ENCODE peak calls at places on chromosomes 4 and X, in ten cellular contexts. P is K562, X is HepG2, D is endothelial cell of umbilical vein, N is GM23338, O is hepatocyte, L is neural progenitor cell, Y is PC-3, G is fibroblast of lung, E is GM23248. B is an unnamed sample.

GRCh38 chr4:189597341-189597740 is 343.3 kb upstream of the FRG1 start:
- DNase-seq in X (no peak), G (no peak), E (no peak), N (no peak), L (peak; percentile 13), P (no peak), D (no peak), Y (no peak), O (no peak), B (no peak)

GRCh38 chr4:69617083-69617694 is 22.3 kb downstream of the UGT2A2 start:
- DNase-seq in P (peak; percentile 6), N (peak; percentile 71), D (peak; percentile 31), G (peak; percentile 62), Y (peak; percentile 76), O (peak; percentile 69), X (peak; percentile 40), E (peak; percentile 55), L (peak; percentile 65), B (peak; percentile 0)

GRCh38 chr4:13415068-13415785 is 68.9 kb downstream of the RAB28 start:
- DNase-seq in O (no peak), P (no peak), E (no peak), N (peak; percentile 53), Y (no peak), D (no peak), X (no peak), L (no peak), G (no peak), B (no peak)

GRCh38 chrX:5829469-5829868 is 399.2 kb downstream of the NLGN4X start:
- DNase-seq in P (no peak), X (no peak), N (no peak), G (no peak), E (no peak), L (no peak), O (no peak), D (no peak), Y (no peak), B (no peak)

GRCh38 chrX:10175317-10175871 is 18.6 kb downstream of the CLCN4 start:
- DNase-seq in O (peak; percentile 41), E (peak; percentile 74), X (no peak), P (no peak), N (no peak), G (peak; percentile 69), L (no peak), Y (no peak), D (peak; percentile 23), B (no peak)

GRCh38 chr4:153486281-153487151 is 20.4 kb downstream of the TMEM131L start:
- DNase-seq in L (peak; percentile 36), Y (peak; percentile 93), G (peak; percentile 70), O (peak; percentile 74), E (peak; percentile 93), N (peak; percentile 58), P (no peak), D (peak; percentile 71), X (peak; percentile 72), B (peak; percentile 90)

GRCh38 chrX:33065415-33065814 is 145.9 kb downstream of the DMD start:
- DNase-seq in G (no peak), E (no peak), P (no peak), N (no peak), O (no peak), Y (no peak), X (no peak), D (no peak), L (no peak), B (no peak)

GRCh38 chrX:54540289-54540688 is 10.3 kb downstream of the GNL3L start:
- DNase-seq in G (peak; percentile 11), P (no peak), X (no peak), Y (no peak), E (peak; percentile 70), D (peak; percentile 10), O (peak; percentile 38), L (no peak), N (peak; percentile 6), B (no peak)

GRCh38 chr4:8215641-8216442 is 16.8 kb downstream of the SH3TC1 start:
- DNase-seq in G (no peak), N (no peak), Y (no peak), O (no peak), D (no peak), L (no peak), P (no peak), E (no peak), X (no peak), B (no peak)

GRCh38 chr4:142519342-142519741 is 326.8 kb downstream of the INPP4B start:
- DNase-seq in G (no peak), X (no peak), D (no peak), L (no peak), E (no peak), Y (peak; percentile 60), N (no peak), O (no peak), P (no peak), B (no peak)

GRCh38 chr4:137519406-137519805 is 12.9 kb downstream of the PCDH18 start:
- DNase-seq in D (peak; percentile 89), X (no peak), N (no peak), Y (peak; percentile 65), O (no peak), P (no peak), L (no peak), E (peak; percentile 82), G (peak; percentile 71), B (no peak)

GRCh38 chr4:183443609-183444148 is 757 bp upstream of the CDKN2AIP start:
- DNase-seq in E (no peak), X (no peak), O (no peak), P (no peak), L (no peak), Y (peak; percentile 39), D (peak; percentile 80), N (peak; percentile 77), G (no peak), B (no peak)

GRCh38 chr4:147547314-147548056 is 66.6 kb downstream of the EDNRA start:
- DNase-seq in N (no peak), P (no peak), G (peak; percentile 88), E (peak; percentile 68), Y (peak; percentile 24), O (no peak), D (no peak), X (peak; percentile 29), L (no peak), B (no peak)

GRCh38 chr4:13481569-13481968 is 2.6 kb downstream of the RAB28 start:
- DNase-seq in P (peak; percentile 20), L (peak; percentile 32), X (no peak), Y (peak; percentile 30), O (no peak), D (peak; percentile 85), G (peak; percentile 57), E (peak; percentile 70), N (no peak), B (no peak)

GRCh38 chr4:155735506-155735905 is 23.3 kb upstream of the GUCY1B1 start:
- DNase-seq in N (no peak), D (peak; percentile 31), P (no peak), G (peak; percentile 63), X (no peak), L (no peak), E (no peak), O (no peak), Y (no peak), B (no peak)

GRCh38 chr4:16082424-16083216 is 1.2 kb downstream of the PROM1 start:
- DNase-seq in Y (no peak), L (peak; percentile 95), D (peak; percentile 30), E (peak; percentile 25), O (peak; percentile 73), P (no peak), N (peak; percentile 98), X (peak; percentile 39), G (no peak), B (no peak)
- TF ChIP-seq EZH2 in Y (no peak), L (no peak), D (peak; percentile 92), E (peak; percentile 83), O (no peak), P (no peak), N (no peak), X (peak; percentile 84), G (peak; percentile 98), B (no peak)

GRCh38 chrX:53483838-53484420 is 49.8 kb upstream of the HSD17B10 start:
- DNase-seq in Y (peak; percentile 31), L (no peak), O (no peak), G (peak; percentile 5), N (no peak), P (no peak), E (peak; percentile 76), X (no peak), D (no peak), B (no peak)
- TF ChIP-seq EZH2 in Y (no peak), L (no peak), O (no peak), G (no peak), N (no peak), P (no peak), E (no peak), X (no peak), D (no peak), B (no peak)

GRCh38 chrX:38959736-38960534 is 158.7 kb downstream of the MID1IP1 start:
- DNase-seq in O (no peak), D (no peak), L (no peak), Y (no peak), G (peak; percentile 84), X (no peak), E (no peak), N (peak; percentile 37), P (no peak), B (no peak)

DNA sequence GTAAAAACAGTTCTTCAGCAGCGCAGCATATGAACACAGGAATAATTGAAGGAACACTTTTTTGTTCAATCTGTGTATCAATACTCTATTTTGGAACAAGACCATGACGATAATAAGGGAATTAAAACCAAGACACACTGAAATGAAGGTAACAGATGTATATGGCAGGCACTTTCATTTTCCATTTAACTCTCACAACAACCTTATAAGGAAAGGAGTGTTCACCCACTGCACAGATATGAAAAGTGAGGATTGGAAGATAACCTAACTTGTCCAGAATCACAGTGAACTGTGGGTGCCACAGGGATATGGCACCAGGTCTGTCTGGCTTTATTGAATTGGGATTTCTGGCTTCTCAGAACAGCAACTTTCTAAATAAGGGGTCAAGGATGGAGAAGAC is 153.3 kb downstream of the MID1IP1 start:
- DNase-seq in D (no peak), E (no peak), L (no peak), O (no peak), N (no peak), Y (no peak), G (no peak), X (no peak), P (no peak), B (no peak)
- TF ChIP-seq EZH2 in D (no peak), E (no peak), L (no peak), O (no peak), N (no peak), Y (no peak), G (no peak), X (no peak), P (no peak), B (no peak)

DNA sequence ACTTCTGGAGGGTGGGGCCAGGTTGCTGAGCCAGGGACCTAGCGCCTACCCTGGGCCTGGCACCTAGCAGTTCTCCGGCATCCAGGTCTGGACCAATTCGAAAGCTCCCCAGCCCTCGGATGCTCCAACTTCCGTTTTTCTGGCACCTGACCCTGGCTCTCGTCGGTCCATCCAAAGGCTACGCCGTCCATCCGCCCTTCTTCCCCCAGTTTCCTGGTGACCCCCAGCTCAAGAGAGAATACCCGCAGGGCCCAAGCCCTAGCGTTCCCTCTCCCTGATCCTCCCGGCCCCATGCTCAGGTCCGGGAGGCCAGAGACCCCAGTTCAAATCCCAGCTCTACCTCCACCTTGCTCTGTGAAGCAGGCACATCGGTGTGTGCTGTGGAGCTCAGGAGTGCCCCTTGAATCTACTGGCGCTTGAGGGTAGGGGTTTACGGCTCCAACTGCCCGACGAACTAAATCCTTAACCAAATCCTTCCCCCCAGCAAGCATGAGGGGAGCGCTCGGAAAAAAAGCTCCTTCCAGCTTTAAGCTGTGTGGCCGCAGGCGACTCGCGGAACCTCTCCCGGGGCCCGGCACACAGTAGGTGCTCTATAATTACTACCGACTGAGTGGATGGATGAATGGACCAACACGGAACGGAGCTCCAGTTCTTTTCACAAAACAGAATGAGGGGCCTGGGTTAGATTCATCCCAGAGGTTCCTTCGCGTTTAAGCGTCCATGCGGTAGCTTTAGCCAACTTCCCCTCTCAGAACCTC is 1.1 kb downstream of the CRMP1 start:
- DNase-seq in Y (no peak), L (peak; percentile 23), O (no peak), G (no peak), P (no peak), E (no peak), N (no peak), D (no peak), X (no peak), B (no peak)
- TF ChIP-seq EZH2 in Y (no peak), L (peak; percentile 92), O (peak; percentile 0), G (peak; percentile 16), P (no peak), E (peak; percentile 64), N (peak; percentile 69), D (peak; percentile 14), X (no peak), B (peak; percentile 55)

B was measured in keratinocyte.